ENCODE peak calls at places on chromosomes 13 and 19, in five cellular contexts. One of them, this sample, is unnamed.

GRCh38 chr19:5193192-5193591 is 147.4 kb downstream of the PTPRS start:
- DNase-seq in mucosa of gallbladder: no peak
- DNase-seq in cerebellum: no peak
- DNase-seq in T-helper 17 cell: no peak
- DNase-seq in CD4-positive, CD25-positive, alpha-beta regulatory T cell: no peak
- DNase-seq in this sample: no peak

GRCh38 chr13:21541980-21542379 is 62.0 kb downstream of the MICU2 start:
- DNase-seq in mucosa of gallbladder: no peak
- DNase-seq in CD4-positive, CD25-positive, alpha-beta regulatory T cell: no peak
- DNase-seq in cerebellum: no peak
- DNase-seq in T-helper 17 cell: no peak
- DNase-seq in this sample: no peak

GRCh38 chr19:32519023-32519422 is 62.0 kb upstream of the PDCD5 start:
- DNase-seq in cerebellum: no peak
- DNase-seq in CD4-positive, CD25-positive, alpha-beta regulatory T cell: no peak
- DNase-seq in T-helper 17 cell: no peak
- DNase-seq in mucosa of gallbladder: no peak
- DNase-seq in this sample: no peak

GRCh38 chr13:109436055-109436622 is 350.2 kb downstream of the IRS2 start:
- DNase-seq in cerebellum: no peak
- DNase-seq in T-helper 17 cell: no peak
- DNase-seq in CD4-positive, CD25-positive, alpha-beta regulatory T cell: no peak
- DNase-seq in mucosa of gallbladder: no peak
- DNase-seq in this sample: no peak

GRCh38 chr19:38898788-38899446 is 501 bp downstream of the SIRT2 start:
- DNase-seq in T-helper 17 cell: no peak
- DNase-seq in mucosa of gallbladder: peak; percentile 13
- DNase-seq in CD4-positive, CD25-positive, alpha-beta regulatory T cell: no peak
- DNase-seq in cerebellum: no peak
- DNase-seq in this sample: no peak

GRCh38 chr13:73142091-73142490 is 83.3 kb downstream of the KLF5 start:
- DNase-seq in cerebellum: no peak
- DNase-seq in mucosa of gallbladder: no peak
- DNase-seq in T-helper 17 cell: no peak
- DNase-seq in CD4-positive, CD25-positive, alpha-beta regulatory T cell: no peak
- DNase-seq in this sample: no peak

GRCh38 chr13:109874444-109874920 is 88.1 kb upstream of the IRS2 start:
- DNase-seq in cerebellum: no peak
- DNase-seq in CD4-positive, CD25-positive, alpha-beta regulatory T cell: no peak
- DNase-seq in T-helper 17 cell: no peak
- DNase-seq in mucosa of gallbladder: no peak
- DNase-seq in this sample: no peak

GRCh38 chr19:30020189-30020588 is 78.2 kb downstream of the URI1 start:
- DNase-seq in cerebellum: no peak
- DNase-seq in mucosa of gallbladder: no peak
- DNase-seq in CD4-positive, CD25-positive, alpha-beta regulatory T cell: no peak
- DNase-seq in T-helper 17 cell: no peak
- DNase-seq in this sample: no peak

GRCh38 chr13:40340368-40341085 is 325.9 kb downstream of the FOXO1 start:
- DNase-seq in CD4-positive, CD25-positive, alpha-beta regulatory T cell: no peak
- DNase-seq in mucosa of gallbladder: no peak
- DNase-seq in T-helper 17 cell: no peak
- DNase-seq in cerebellum: no peak
- DNase-seq in this sample: no peak

GRCh38 chr19:57028804-57029525 is 90.8 kb upstream of the USP29 start:
- DNase-seq in cerebellum: no peak
- DNase-seq in T-helper 17 cell: no peak
- DNase-seq in mucosa of gallbladder: no peak
- DNase-seq in CD4-positive, CD25-positive, alpha-beta regulatory T cell: no peak
- DNase-seq in this sample: no peak

GRCh38 chr19:11551603-11552235 is 7.3 kb downstream of the ELOF1 start:
- DNase-seq in cerebellum: no peak
- DNase-seq in T-helper 17 cell: no peak
- DNase-seq in mucosa of gallbladder: no peak
- DNase-seq in CD4-positive, CD25-positive, alpha-beta regulatory T cell: no peak
- DNase-seq in this sample: no peak

GRCh38 chr13:20191311-20191901 is 1.3 kb downstream of the GJB2 start:
- DNase-seq in CD4-positive, CD25-positive, alpha-beta regulatory T cell: no peak
- DNase-seq in cerebellum: no peak
- DNase-seq in mucosa of gallbladder: peak; percentile 51
- DNase-seq in T-helper 17 cell: no peak
- DNase-seq in this sample: no peak

GRCh38 chr13:59103004-59103768 is 1060.5 kb downstream of the DIAPH3 start:
- DNase-seq in T-helper 17 cell: no peak
- DNase-seq in mucosa of gallbladder: no peak
- DNase-seq in CD4-positive, CD25-positive, alpha-beta regulatory T cell: no peak
- DNase-seq in cerebellum: no peak
- DNase-seq in this sample: no peak

GRCh38 chr19:16095071-16095571 is 16.6 kb upstream of the RAB8A start:
- DNase-seq in CD4-positive, CD25-positive, alpha-beta regulatory T cell: no peak
- DNase-seq in T-helper 17 cell: no peak
- DNase-seq in cerebellum: no peak
- DNase-seq in mucosa of gallbladder: no peak
- DNase-seq in this sample: no peak

GRCh38 chr13:52862358-52863206 is 14.1 kb upstream of the PCDH8 start:
- DNase-seq in mucosa of gallbladder: no peak
- DNase-seq in T-helper 17 cell: no peak
- DNase-seq in cerebellum: no peak
- DNase-seq in CD4-positive, CD25-positive, alpha-beta regulatory T cell: no peak
- DNase-seq in this sample: no peak

GRCh38 chr13:47904239-47904638 is 96.8 kb downstream of the SUCLA2 start:
- DNase-seq in mucosa of gallbladder: no peak
- DNase-seq in cerebellum: no peak
- DNase-seq in T-helper 17 cell: no peak
- DNase-seq in CD4-positive, CD25-positive, alpha-beta regulatory T cell: no peak
- DNase-seq in this sample: no peak

GRCh38 chr13:114320065-114320464 is 5.8 kb downstream of the CHAMP1 start:
- DNase-seq in CD4-positive, CD25-positive, alpha-beta regulatory T cell: no peak
- DNase-seq in T-helper 17 cell: no peak
- DNase-seq in mucosa of gallbladder: no peak
- DNase-seq in cerebellum: no peak
- DNase-seq in this sample: no peak

GRCh38 chr13:41563501-41564001 is 106.2 kb downstream of the RGCC start:
- DNase-seq in CD4-positive, CD25-positive, alpha-beta regulatory T cell: no peak
- DNase-seq in mucosa of gallbladder: peak; percentile 22
- DNase-seq in cerebellum: no peak
- DNase-seq in T-helper 17 cell: no peak
- DNase-seq in this sample: no peak

GRCh38 chr13:34672631-34673030 is 269.4 kb upstream of the NBEA start:
- DNase-seq in CD4-positive, CD25-positive, alpha-beta regulatory T cell: no peak
- DNase-seq in T-helper 17 cell: no peak
- DNase-seq in mucosa of gallbladder: no peak
- DNase-seq in cerebellum: no peak
- DNase-seq in this sample: no peak

GRCh38 chr13:30908416-30908980 is 2.4 kb downstream of the MEDAG start:
- DNase-seq in CD4-positive, CD25-positive, alpha-beta regulatory T cell: no peak
- DNase-seq in T-helper 17 cell: no peak
- DNase-seq in cerebellum: peak; percentile 12
- DNase-seq in mucosa of gallbladder: no peak
- DNase-seq in this sample: no peak

GRCh38 chr19:18855647-18856384 is 24.1 kb downstream of the UPF1 start:
- DNase-seq in mucosa of gallbladder: no peak
- DNase-seq in CD4-positive, CD25-positive, alpha-beta regulatory T cell: no peak
- DNase-seq in T-helper 17 cell: no peak
- DNase-seq in cerebellum: no peak
- DNase-seq in this sample: no peak

GRCh38 chr13:37642201-37642600 is 43.6 kb upstream of the POSTN start:
- DNase-seq in CD4-positive, CD25-positive, alpha-beta regulatory T cell: no peak
- DNase-seq in mucosa of gallbladder: no peak
- DNase-seq in cerebellum: no peak
- DNase-seq in T-helper 17 cell: no peak
- DNase-seq in this sample: no peak

GRCh38 chr13:73598021-73598712 is 536.0 kb downstream of the KLF12 start:
- DNase-seq in T-helper 17 cell: no peak
- DNase-seq in mucosa of gallbladder: no peak
- DNase-seq in cerebellum: no peak
- DNase-seq in CD4-positive, CD25-positive, alpha-beta regulatory T cell: no peak
- DNase-seq in this sample: no peak

GRCh38 chr19:35975608-35976214 is 19.3 kb upstream of the SDHAF1 start:
- DNase-seq in T-helper 17 cell: no peak
- DNase-seq in mucosa of gallbladder: no peak
- DNase-seq in cerebellum: no peak
- DNase-seq in CD4-positive, CD25-positive, alpha-beta regulatory T cell: no peak
- DNase-seq in this sample: no peak

GRCh38 chr19:52993342-52994178 is 20.2 kb upstream of the ERVV-1 start:
- DNase-seq in cerebellum: peak; percentile 78
- DNase-seq in mucosa of gallbladder: peak; percentile 73
- DNase-seq in T-helper 17 cell: peak; percentile 76
- DNase-seq in CD4-positive, CD25-positive, alpha-beta regulatory T cell: peak; percentile 76
- DNase-seq in this sample: peak; percentile 77

GRCh38 chr19:54206831-54207177 is 6.1 kb downstream of the RPS9 start:
- DNase-seq in cerebellum: no peak
- DNase-seq in mucosa of gallbladder: no peak
- DNase-seq in T-helper 17 cell: no peak
- DNase-seq in CD4-positive, CD25-positive, alpha-beta regulatory T cell: no peak
- DNase-seq in this sample: no peak

GRCh38 chr13:44796597-44797517 is 192.4 kb downstream of the NUFIP1 start:
- DNase-seq in mucosa of gallbladder: no peak
- DNase-seq in CD4-positive, CD25-positive, alpha-beta regulatory T cell: no peak
- DNase-seq in T-helper 17 cell: no peak
- DNase-seq in cerebellum: no peak
- DNase-seq in this sample: no peak

GRCh38 chr13:25675060-25675459 is 303.3 kb downstream of the ATP8A2 start:
- DNase-seq in mucosa of gallbladder: no peak
- DNase-seq in cerebellum: no peak
- DNase-seq in CD4-positive, CD25-positive, alpha-beta regulatory T cell: no peak
- DNase-seq in T-helper 17 cell: no peak
- DNase-seq in this sample: no peak